ENCODE peak calls at places on chromosomes 2 and 18, in five cellular contexts. N is astrocyte of the hippocampus, T is substantia nigra, H is NCI-H1092, O is GM23248. P is an unnamed sample.

GRCh38 chr2:127589358-127589757 is 53.9 kb downstream of the MYO7B start:
- DNase-seq in N (no peak), T (no peak), H (no peak), O (no peak), P (no peak)

GRCh38 chr2:195115738-195116137 is 541.3 kb upstream of the SLC39A10 start:
- DNase-seq in N (no peak), T (no peak), H (no peak), O (no peak), P (no peak)

GRCh38 chr2:241029599-241030332 is 31.3 kb downstream of the SNED1 start:
- DNase-seq in N (no peak), T (no peak), H (no peak), O (no peak), P (no peak)

GRCh38 chr2:30300122-30300455 is 68.8 kb downstream of the LBH start:
- DNase-seq in N (no peak), T (no peak), H (no peak), O (no peak), P (no peak)

GRCh38 chr2:178496049-178496448 is 15.8 kb downstream of the PLEKHA3 start:
- DNase-seq in N (no peak), T (no peak), H (no peak), O (no peak), P (no peak)

GRCh38 chr2:143083636-143084035 is 45.6 kb upstream of the ARHGAP15 start:
- DNase-seq in N (peak), T (no peak), H (no peak), O (peak), P (no peak)

GRCh38 chr2:70738159-70738558 is 29.8 kb downstream of the ADD2 start:
- DNase-seq in N (no peak), T (no peak), H (no peak), O (no peak), P (no peak)

GRCh38 chr18:38025433-38026038 is 459.9 kb upstream of the CELF4 start:
- DNase-seq in N (peak), T (no peak), H (no peak), O (no peak), P (no peak)

GRCh38 chr2:192146069-192147006 is 48.4 kb downstream of the TMEFF2 start:
- DNase-seq in N (peak), T (no peak), H (no peak), O (peak), P (no peak)

GRCh38 chr2:96837575-96837974 is 6.2 kb downstream of the ANKRD23 start:
- DNase-seq in N (no peak), T (no peak), H (no peak), O (no peak), P (no peak)

P was measured in LoVo.